ENCODE peak calls at places on chromosomes 5 and 9, in five cellular contexts. F is tibial artery, P is psoas muscle, T is endodermal cell, E is A549. Q is an unnamed sample. For H3K4me1, the result is how much of the 10 kb centered on the place peaks cover.

GRCh38 chr5:142013734-142014495 is 1.1 kb upstream of the GNPDA1 start:
- DNase-seq in F (peak), P (peak), T (peak), E (peak), Q (peak)

GRCh38 chr5:57307516-57307915 is 133.7 kb downstream of the GPBP1 start:
- DNase-seq in F (no peak), P (no peak), T (no peak), E (no peak), Q (no peak)

GRCh38 chr5:170747851-170748250 is 35.7 kb upstream of the GABRP start:
- DNase-seq in F (no peak), P (no peak), T (peak), E (peak), Q (peak)

GRCh38 chr9:98808411-98808815 is 943 bp downstream of the GALNT12 start:
- DNase-seq in F (no peak), P (no peak), T (peak), E (no peak), Q (no peak)

GRCh38 chr9:18472435-18472834 is 1.5 kb upstream of the ADAMTSL1 start:
- DNase-seq in F (no peak), P (no peak), T (no peak), E (no peak), Q (no peak)

GRCh38 chr9:25913806-25914205 is 235.6 kb upstream of the TUSC1 start:
- DNase-seq in F (no peak), P (no peak), T (no peak), E (no peak), Q (no peak)

GRCh38 chr9:123399803-123400378 is 43.9 kb downstream of the CRB2 start:
- DNase-seq in F (no peak), P (no peak), T (peak), E (peak), Q (no peak)

GRCh38 chr9:113558632-113559502 is 95.3 kb downstream of the RGS3 start:
- DNase-seq in F (peak), P (peak), T (peak), E (no peak), Q (peak)

GRCh38 chr5:1874820-1875219 is 7.9 kb downstream of the IRX4 start:
- DNase-seq in F (no peak), P (no peak), T (peak), E (no peak), Q (no peak)

GRCh38 chr5:24167791-24168190 is 477.0 kb downstream of the CDH10 start:
- DNase-seq in F (no peak), P (no peak), T (no peak), E (no peak), Q (no peak)

GRCh38 chr5:143676794-143677193 is 135.2 kb upstream of the HMHB1 start:
- DNase-seq in F (no peak), P (no peak), T (no peak), E (no peak), Q (peak)

GRCh38 chr5:132496631-132497487 is 6.3 kb upstream of the IRF1 start:
- DNase-seq in F (peak), P (peak), T (peak), E (peak), Q (peak)

GRCh38 chr5:172115541-172115982 is 72.5 kb downstream of the STK10 start:
- DNase-seq in F (no peak), P (no peak), T (no peak), E (no peak), Q (no peak)

GRCh38 chr9:34170252-34170915 is 8.5 kb upstream of the UBAP1 start:
- DNase-seq in F (no peak), P (no peak), T (no peak), E (no peak), Q (no peak)

GRCh38 chr5:10457682-10458574 is 16.2 kb downstream of the ROPN1L start:
- DNase-seq in F (no peak), P (no peak), T (peak), E (peak), Q (peak)

GRCh38 chr5:75048457-75048953 is 3.9 kb downstream of the GCNT4 start:
- DNase-seq in F (no peak), P (no peak), T (no peak), E (no peak), Q (no peak)

GRCh38 chr9:70494221-70494620 is 79.8 kb upstream of the KLF9 start:
- DNase-seq in F (no peak), P (no peak), T (no peak), E (no peak), Q (no peak)

GRCh38 chr5:61167382-61167781 is 5.1 kb upstream of the SMIM15 start:
- DNase-seq in F (no peak), P (no peak), T (peak), E (peak), Q (no peak)

GRCh38 chr5:131242728-131243255 is 21.1 kb upstream of the CDC42SE2 start:
- DNase-seq in F (no peak), P (no peak), T (no peak), E (peak), Q (no peak)

GRCh38 chr9:16154570-16155078 is 601.8 kb downstream of the CCDC171 start:
- DNase-seq in F (peak), P (peak), T (peak), E (peak), Q (peak)

GRCh38 chr9:74961496-74961895 is 8.8 kb upstream of the C9orf40 start:
- DNase-seq in F (no peak), P (no peak), T (no peak), E (no peak), Q (no peak)

GRCh38 chr9:34451545-34451944 is 6.8 kb downstream of the FAM219A start:
- DNase-seq in F (no peak), P (no peak), T (no peak), E (no peak), Q (no peak)

GRCh38 chr5:96257904-96258303 is 175.1 kb downstream of the PCSK1 start:
- DNase-seq in F (no peak), P (no peak), T (no peak), E (no peak), Q (no peak)

GRCh38 chr5:88676637-88677481 is 206.1 kb downstream of the MEF2C start:
- DNase-seq in F (no peak), P (no peak), T (no peak), E (no peak), Q (no peak)

GRCh38 chr9:108813951-108814601 is 41.7 kb downstream of the ACTL7B start:
- DNase-seq in F (no peak), P (no peak), T (peak), E (peak), Q (no peak)

GRCh38 chr9:68462004-68462775 is 78.5 kb downstream of the TMEM252 start:
- DNase-seq in F (no peak), P (no peak), T (no peak), E (no peak), Q (no peak)

GRCh38 chr5:95850391-95850894 is 27.9 kb upstream of the GLRX start:
- DNase-seq in F (no peak), P (no peak), T (no peak), E (no peak), Q (no peak)

GRCh38 chr9:14272924-14273528 is 40.9 kb downstream of the NFIB start:
- DNase-seq in F (no peak), P (no peak), T (no peak), E (no peak), Q (no peak)

GRCh38 chr9:82934949-82935348 is 128.0 kb downstream of the RASEF start:
- DNase-seq in F (no peak), P (no peak), T (peak), E (peak), Q (no peak)

GRCh38 chr5:160751297-160751696 is 100.7 kb downstream of the ATP10B start:
- DNase-seq in F (no peak), P (no peak), T (no peak), E (no peak), Q (no peak)

GRCh38 chr5:55421074-55421529 is 113.3 kb downstream of the MTREX start:
- DNase-seq in F (no peak), P (no peak), T (no peak), E (no peak), Q (no peak)

GRCh38 chr5:37604290-37604689 is 225.2 kb downstream of the WDR70 start:
- DNase-seq in F (no peak), P (no peak), T (no peak), E (no peak), Q (no peak)

GRCh38 chr9:95696701-95697100 is 178.8 kb upstream of the ERCC6L2 start:
- DNase-seq in F (no peak), P (no peak), T (peak), E (no peak), Q (no peak)

GRCh38 chr5:164237531-164237930 is 732.1 kb downstream of the MAT2B start:
- DNase-seq in F (no peak), P (no peak), T (no peak), E (no peak), Q (no peak)

GRCh38 chr9:92740969-92741368 is 23.7 kb downstream of the BICD2 start:
- DNase-seq in F (no peak), P (no peak), T (no peak), E (no peak), Q (no peak)

GRCh38 chr5:123344819-123345426 is 78.3 kb downstream of the CEP120 start:
- DNase-seq in F (peak), P (no peak), T (peak), E (peak), Q (no peak)

GRCh38 chr9:136729144-136729543 is 13.6 kb downstream of the LCN10 start:
- DNase-seq in F (no peak), P (peak), T (no peak), E (peak), Q (no peak)
- H3K4me3 ChIP-seq in F (peak), P (peak), T (peak), E (peak), Q (peak)

GRCh38 chr5:140690941-140691924 is at the start of the genes HARS1 and HARS2:
- DNase-seq in F (peak), P (peak), T (peak), E (peak), Q (peak)
- TF ChIP-seq CTCF in F (no peak), P (no peak), T (no peak), E (no peak), Q (no peak)

GRCh38 chr9:137241490-137242328 is 622 bp downstream of the TUBB4B start:
- DNase-seq in F (peak), P (peak), T (peak), E (no peak), Q (peak)

GRCh38 chr9:137240321-137240840 is 706 bp upstream of the TUBB4B start:
- DNase-seq in F (peak), P (peak), T (no peak), E (peak), Q (peak)

GRCh38 chr9:137240841-137241489 is at the start of gene TUBB4B:
- DNase-seq in F (peak), P (peak), T (peak), E (peak), Q (peak)

GRCh38 chr9:137243626-137244485 is 2.8 kb downstream of the TUBB4B start:
- DNase-seq in F (no peak), P (no peak), T (peak), E (no peak), Q (no peak)

DNA sequence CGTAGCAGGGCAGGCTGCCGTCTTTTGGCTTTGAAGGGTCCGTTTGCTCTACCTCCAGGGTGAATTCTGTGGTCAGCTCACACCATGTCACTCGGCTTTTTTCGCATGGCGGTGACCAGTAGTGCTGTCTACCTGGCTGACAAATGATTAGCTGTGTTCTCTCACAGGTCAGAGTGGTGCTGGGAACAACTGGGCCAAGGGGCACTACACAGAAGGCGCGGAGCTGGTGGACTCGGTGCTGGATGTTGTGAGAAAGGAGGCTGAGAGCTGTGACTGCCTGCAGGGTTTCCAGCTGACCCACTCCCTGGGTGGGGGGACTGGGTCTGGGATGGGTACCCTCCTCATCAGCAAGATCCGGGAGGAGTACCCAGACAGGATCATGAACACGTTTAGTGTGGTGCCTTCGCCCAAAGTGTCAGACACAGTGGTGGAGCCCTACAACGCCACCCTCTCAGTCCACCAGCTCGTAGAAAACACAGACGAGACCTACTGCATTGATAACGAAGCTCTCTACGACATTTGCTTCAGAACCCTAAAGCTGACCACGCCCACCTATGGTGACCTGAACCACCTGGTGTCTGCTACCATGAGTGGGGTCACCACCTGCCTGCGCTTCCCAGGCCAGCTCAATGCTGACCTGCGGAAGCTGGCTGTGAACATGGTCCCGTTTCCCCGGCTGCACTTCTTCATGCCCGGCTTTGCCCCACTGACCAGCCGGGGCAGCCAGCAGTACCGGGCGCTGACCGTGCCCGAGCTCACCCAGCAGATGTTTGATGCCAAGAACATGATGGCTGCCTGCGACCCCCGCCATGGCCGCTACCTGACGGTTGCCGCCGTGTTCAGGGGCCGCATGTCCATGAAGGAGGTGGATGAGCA is 1.5 kb downstream of the TUBB4B start:
- DNase-seq in F (no peak), P (no peak), T (no peak), E (no peak), Q (no peak)
- H3K4me1 ChIP-seq in F (under half), P (half or more), T (under half), E (under half), Q (under half)

GRCh38 chr5:119402555-119402954 is 46.7 kb downstream of the TNFAIP8 start:
- DNase-seq in F (no peak), P (no peak), T (no peak), E (no peak), Q (no peak)

GRCh38 chr5:119402081-119402480 is 46.3 kb downstream of the TNFAIP8 start:
- DNase-seq in F (no peak), P (no peak), T (no peak), E (no peak), Q (no peak)

GRCh38 chr5:119398713-119399492 is 43.1 kb downstream of the TNFAIP8 start:
- DNase-seq in F (peak), P (peak), T (no peak), E (peak), Q (peak)

GRCh38 chr5:119397518-119398380 is 41.9 kb downstream of the TNFAIP8 start:
- DNase-seq in F (no peak), P (no peak), T (no peak), E (peak), Q (no peak)

GRCh38 chr5:119400248-119400647 is 44.4 kb downstream of the TNFAIP8 start:
- DNase-seq in F (no peak), P (no peak), T (no peak), E (peak), Q (no peak)
- H3K4me3 ChIP-seq in F (no peak), P (no peak), T (no peak), E (no peak), Q (no peak)

GRCh38 chr9:135726138-135726853 is 24.3 kb downstream of the KCNT1 start:
- DNase-seq in F (no peak), P (no peak), T (no peak), E (no peak), Q (no peak)
- TF ChIP-seq CTCF in F (no peak), P (no peak), T (peak), E (no peak), Q (no peak)

GRCh38 chr9:90836396-90837080 is 34.9 kb downstream of the SYK start:
- DNase-seq in F (no peak), P (no peak), T (no peak), E (no peak), Q (no peak)
- H3K4me1 ChIP-seq in F (under half), P (under half), T (under half), E (under half), Q (under half)

GRCh38 chr5:138054863-138055558 is 22.1 kb upstream of the FAM13B start:
- DNase-seq in F (no peak), P (no peak), T (peak), E (no peak), Q (no peak)
- H3K4me3 ChIP-seq in F (peak), P (no peak), T (no peak), E (no peak), Q (no peak)

DNA sequence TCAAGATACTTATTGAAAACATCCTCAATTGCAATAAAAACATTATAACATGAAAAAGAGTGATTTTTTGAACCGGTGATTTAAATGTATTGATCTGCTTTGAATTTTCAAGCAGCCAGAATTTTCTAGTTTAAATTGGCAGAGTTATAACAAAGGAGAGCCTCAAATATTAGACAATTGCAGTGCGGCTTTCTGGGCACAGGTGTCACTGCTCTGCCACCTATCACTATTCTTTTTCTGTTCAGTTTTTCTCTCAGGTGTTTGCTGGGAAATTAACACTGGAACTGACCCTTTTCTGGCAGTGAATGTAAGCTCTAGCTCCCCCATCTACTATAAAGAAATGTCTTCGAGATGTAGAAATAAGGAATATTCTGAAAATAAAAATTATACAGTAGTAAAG is 23.0 kb downstream of the ZBED3 start:
- DNase-seq in F (no peak), P (no peak), T (no peak), E (no peak), Q (no peak)
- TF ChIP-seq CTCF in F (no peak), P (no peak), T (peak), E (no peak), Q (no peak)

Q was measured in heart right ventricle.